ENCODE peak calls at places on chromosomes 12 and 14, in eight cellular contexts. One of them, this sample, is unnamed.

GRCh38 chr12:118107694-118108093 is 3.9 kb upstream of the VSIG10 start:
- DNase-seq in heart left ventricle: no peak
- DNase-seq in HCT116: no peak
- DNase-seq in kidney epithelial cell: no peak
- DNase-seq in mesenchymal stem cell: no peak
- DNase-seq in retinal pigment epithelial cell: no peak
- DNase-seq in suprapubic skin: no peak
- DNase-seq in tibial artery: no peak
- DNase-seq in this sample: no peak

GRCh38 chr14:68182492-68182891 is 362.9 kb downstream of the RAD51B start:
- DNase-seq in heart left ventricle: no peak
- DNase-seq in HCT116: no peak
- DNase-seq in kidney epithelial cell: no peak
- DNase-seq in mesenchymal stem cell: no peak
- DNase-seq in retinal pigment epithelial cell: no peak
- DNase-seq in suprapubic skin: no peak
- DNase-seq in tibial artery: no peak
- DNase-seq in this sample: no peak

GRCh38 chr12:45729233-45730115 is at the start of gene ARID2:
- DNase-seq in heart left ventricle: peak
- DNase-seq in HCT116: peak
- DNase-seq in kidney epithelial cell: no peak
- DNase-seq in mesenchymal stem cell: peak
- DNase-seq in retinal pigment epithelial cell: no peak
- DNase-seq in suprapubic skin: peak
- DNase-seq in tibial artery: peak
- DNase-seq in this sample: peak

GRCh38 chr12:105444809-105445102 is 114.3 kb downstream of the C12orf75 start:
- DNase-seq in heart left ventricle: no peak
- DNase-seq in HCT116: no peak
- DNase-seq in kidney epithelial cell: no peak
- DNase-seq in mesenchymal stem cell: no peak
- DNase-seq in retinal pigment epithelial cell: no peak
- DNase-seq in suprapubic skin: no peak
- DNase-seq in tibial artery: no peak
- DNase-seq in this sample: no peak

GRCh38 chr12:95978351-95978750 is 17.8 kb downstream of the HAL start:
- DNase-seq in heart left ventricle: no peak
- DNase-seq in HCT116: no peak
- DNase-seq in kidney epithelial cell: no peak
- DNase-seq in mesenchymal stem cell: no peak
- DNase-seq in retinal pigment epithelial cell: no peak
- DNase-seq in suprapubic skin: no peak
- DNase-seq in tibial artery: no peak
- DNase-seq in this sample: no peak

GRCh38 chr12:65522956-65523857 is 244.7 kb downstream of the MSRB3 start:
- DNase-seq in heart left ventricle: no peak
- DNase-seq in HCT116: no peak
- DNase-seq in kidney epithelial cell: no peak
- DNase-seq in mesenchymal stem cell: peak
- DNase-seq in retinal pigment epithelial cell: no peak
- DNase-seq in suprapubic skin: no peak
- DNase-seq in tibial artery: no peak
- DNase-seq in this sample: no peak

GRCh38 chr12:38875571-38876228 is 29.7 kb downstream of the CPNE8 start:
- DNase-seq in heart left ventricle: no peak
- DNase-seq in HCT116: no peak
- DNase-seq in kidney epithelial cell: no peak
- DNase-seq in mesenchymal stem cell: no peak
- DNase-seq in retinal pigment epithelial cell: no peak
- DNase-seq in suprapubic skin: no peak
- DNase-seq in tibial artery: no peak
- DNase-seq in this sample: no peak

GRCh38 chr12:4303750-4304149 is 17.3 kb upstream of the TIGAR start:
- DNase-seq in heart left ventricle: no peak
- DNase-seq in HCT116: no peak
- DNase-seq in kidney epithelial cell: no peak
- DNase-seq in mesenchymal stem cell: no peak
- DNase-seq in retinal pigment epithelial cell: no peak
- DNase-seq in suprapubic skin: no peak
- DNase-seq in tibial artery: no peak
- DNase-seq in this sample: no peak

GRCh38 chr12:72872986-72873385 is 600.8 kb downstream of the TRHDE start:
- DNase-seq in heart left ventricle: no peak
- DNase-seq in HCT116: no peak
- DNase-seq in kidney epithelial cell: no peak
- DNase-seq in mesenchymal stem cell: no peak
- DNase-seq in retinal pigment epithelial cell: no peak
- DNase-seq in suprapubic skin: no peak
- DNase-seq in tibial artery: no peak
- DNase-seq in this sample: no peak

GRCh38 chr14:95452176-95452889 is 64.1 kb downstream of the SYNE3 start:
- DNase-seq in heart left ventricle: no peak
- DNase-seq in HCT116: no peak
- DNase-seq in kidney epithelial cell: no peak
- DNase-seq in mesenchymal stem cell: peak
- DNase-seq in retinal pigment epithelial cell: no peak
- DNase-seq in suprapubic skin: no peak
- DNase-seq in tibial artery: no peak
- DNase-seq in this sample: peak

GRCh38 chr12:68785823-68786222 is 22.2 kb upstream of the MDM2 start:
- DNase-seq in heart left ventricle: no peak
- DNase-seq in HCT116: no peak
- DNase-seq in kidney epithelial cell: no peak
- DNase-seq in mesenchymal stem cell: no peak
- DNase-seq in retinal pigment epithelial cell: no peak
- DNase-seq in suprapubic skin: no peak
- DNase-seq in tibial artery: no peak
- DNase-seq in this sample: no peak

GRCh38 chr14:102910442-102910841 is 12.0 kb upstream of the AMN start:
- DNase-seq in heart left ventricle: no peak
- DNase-seq in HCT116: no peak
- DNase-seq in kidney epithelial cell: no peak
- DNase-seq in mesenchymal stem cell: no peak
- DNase-seq in retinal pigment epithelial cell: no peak
- DNase-seq in suprapubic skin: no peak
- DNase-seq in tibial artery: no peak
- DNase-seq in this sample: peak

GRCh38 chr12:13452955-13453570 is 256.5 kb downstream of the EMP1 start:
- DNase-seq in heart left ventricle: no peak
- DNase-seq in HCT116: no peak
- DNase-seq in kidney epithelial cell: no peak
- DNase-seq in mesenchymal stem cell: no peak
- DNase-seq in retinal pigment epithelial cell: no peak
- DNase-seq in suprapubic skin: no peak
- DNase-seq in tibial artery: no peak
- DNase-seq in this sample: no peak

GRCh38 chr14:100807496-100807895 is 18.4 kb upstream of the MEG3 start:
- DNase-seq in heart left ventricle: peak
- DNase-seq in HCT116: no peak
- DNase-seq in kidney epithelial cell: no peak
- DNase-seq in mesenchymal stem cell: no peak
- DNase-seq in retinal pigment epithelial cell: no peak
- DNase-seq in suprapubic skin: no peak
- DNase-seq in tibial artery: no peak
- DNase-seq in this sample: no peak

GRCh38 chr12:40286583-40286982 is 61.8 kb downstream of the LRRK2 start:
- DNase-seq in heart left ventricle: no peak
- DNase-seq in HCT116: no peak
- DNase-seq in kidney epithelial cell: no peak
- DNase-seq in mesenchymal stem cell: no peak
- DNase-seq in retinal pigment epithelial cell: no peak
- DNase-seq in suprapubic skin: no peak
- DNase-seq in tibial artery: no peak
- DNase-seq in this sample: no peak

GRCh38 chr12:24470050-24470449 is 478.9 kb downstream of the BCAT1 start:
- DNase-seq in heart left ventricle: no peak
- DNase-seq in HCT116: no peak
- DNase-seq in kidney epithelial cell: no peak
- DNase-seq in mesenchymal stem cell: peak
- DNase-seq in retinal pigment epithelial cell: no peak
- DNase-seq in suprapubic skin: no peak
- DNase-seq in tibial artery: no peak
- DNase-seq in this sample: no peak

GRCh38 chr12:54021006-54021405 is 7.2 kb upstream of the HOXC6 start:
- DNase-seq in heart left ventricle: no peak
- DNase-seq in HCT116: no peak
- DNase-seq in kidney epithelial cell: no peak
- DNase-seq in mesenchymal stem cell: peak
- DNase-seq in retinal pigment epithelial cell: no peak
- DNase-seq in suprapubic skin: no peak
- DNase-seq in tibial artery: no peak
- DNase-seq in this sample: no peak
- H3K4me3 ChIP-seq in heart left ventricle: no peak
- H3K4me3 ChIP-seq in HCT116: no peak
- H3K4me3 ChIP-seq in kidney epithelial cell: no peak
- H3K4me3 ChIP-seq in mesenchymal stem cell: peak
- H3K4me3 ChIP-seq in retinal pigment epithelial cell: no peak
- H3K4me3 ChIP-seq in suprapubic skin: peak
- H3K4me3 ChIP-seq in tibial artery: peak
- H3K4me3 ChIP-seq in this sample: no peak

GRCh38 chr12:53751336-53752191 is at the start of gene CISTR:
- DNase-seq in heart left ventricle: no peak
- DNase-seq in HCT116: no peak
- DNase-seq in kidney epithelial cell: no peak
- DNase-seq in mesenchymal stem cell: peak
- DNase-seq in retinal pigment epithelial cell: no peak
- DNase-seq in suprapubic skin: no peak
- DNase-seq in tibial artery: no peak
- DNase-seq in this sample: peak
- H3K4me3 ChIP-seq in heart left ventricle: peak
- H3K4me3 ChIP-seq in HCT116: no peak
- H3K4me3 ChIP-seq in kidney epithelial cell: peak
- H3K4me3 ChIP-seq in mesenchymal stem cell: peak
- H3K4me3 ChIP-seq in retinal pigment epithelial cell: peak
- H3K4me3 ChIP-seq in suprapubic skin: peak
- H3K4me3 ChIP-seq in tibial artery: peak
- H3K4me3 ChIP-seq in this sample: peak

GRCh38 chr12:122880155-122880605 is 15.7 kb downstream of the VPS37B start:
- DNase-seq in heart left ventricle: no peak
- DNase-seq in HCT116: no peak
- DNase-seq in kidney epithelial cell: no peak
- DNase-seq in mesenchymal stem cell: peak
- DNase-seq in retinal pigment epithelial cell: no peak
- DNase-seq in suprapubic skin: no peak
- DNase-seq in tibial artery: no peak
- DNase-seq in this sample: no peak

GRCh38 chr12:122882908-122883563 is 12.9 kb downstream of the VPS37B start:
- DNase-seq in heart left ventricle: no peak
- DNase-seq in HCT116: no peak
- DNase-seq in kidney epithelial cell: no peak
- DNase-seq in mesenchymal stem cell: no peak
- DNase-seq in retinal pigment epithelial cell: no peak
- DNase-seq in suprapubic skin: no peak
- DNase-seq in tibial artery: no peak
- DNase-seq in this sample: no peak

GRCh38 chr12:122878780-122879612 is 16.9 kb downstream of the VPS37B start:
- DNase-seq in heart left ventricle: no peak
- DNase-seq in HCT116: no peak
- DNase-seq in kidney epithelial cell: no peak
- DNase-seq in mesenchymal stem cell: no peak
- DNase-seq in retinal pigment epithelial cell: no peak
- DNase-seq in suprapubic skin: no peak
- DNase-seq in tibial artery: no peak
- DNase-seq in this sample: no peak

GRCh38 chr12:122884091-122884826 is 11.7 kb downstream of the VPS37B start:
- DNase-seq in heart left ventricle: no peak
- DNase-seq in HCT116: no peak
- DNase-seq in kidney epithelial cell: no peak
- DNase-seq in mesenchymal stem cell: no peak
- DNase-seq in retinal pigment epithelial cell: no peak
- DNase-seq in suprapubic skin: no peak
- DNase-seq in tibial artery: no peak
- DNase-seq in this sample: no peak

GRCh38 chr12:122880668-122881067 is 15.3 kb downstream of the VPS37B start:
- DNase-seq in heart left ventricle: no peak
- DNase-seq in HCT116: no peak
- DNase-seq in kidney epithelial cell: peak
- DNase-seq in mesenchymal stem cell: no peak
- DNase-seq in retinal pigment epithelial cell: no peak
- DNase-seq in suprapubic skin: no peak
- DNase-seq in tibial artery: no peak
- DNase-seq in this sample: peak
- H3K4me3 ChIP-seq in heart left ventricle: no peak
- H3K4me3 ChIP-seq in HCT116: no peak
- H3K4me3 ChIP-seq in kidney epithelial cell: no peak
- H3K4me3 ChIP-seq in mesenchymal stem cell: peak
- H3K4me3 ChIP-seq in retinal pigment epithelial cell: no peak
- H3K4me3 ChIP-seq in suprapubic skin: no peak
- H3K4me3 ChIP-seq in tibial artery: no peak
- H3K4me3 ChIP-seq in this sample: no peak

DNA sequence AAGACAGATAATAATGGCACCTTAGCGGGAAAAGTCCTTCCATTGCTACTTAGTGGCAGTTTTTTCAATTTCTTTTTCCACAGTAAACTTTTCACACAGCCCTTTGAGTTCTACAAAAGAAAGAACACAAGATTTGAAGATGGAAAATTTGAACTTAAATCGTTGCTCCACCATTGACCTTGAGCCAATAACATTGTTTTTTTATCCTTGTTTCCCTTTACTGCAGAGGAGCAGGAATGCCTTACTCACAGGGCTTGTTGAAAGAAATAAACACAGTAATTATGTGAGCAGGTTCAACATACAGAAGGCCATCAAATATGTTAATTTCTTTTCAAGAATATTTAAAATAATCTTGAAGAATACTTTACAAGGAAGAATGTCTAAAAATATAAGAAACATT is 181.5 kb upstream of the KRR1 start:
- DNase-seq in heart left ventricle: no peak
- DNase-seq in HCT116: no peak
- DNase-seq in kidney epithelial cell: no peak
- DNase-seq in mesenchymal stem cell: peak
- DNase-seq in retinal pigment epithelial cell: no peak
- DNase-seq in suprapubic skin: no peak
- DNase-seq in tibial artery: no peak
- DNase-seq in this sample: no peak
- H3K4me3 ChIP-seq in heart left ventricle: no peak
- H3K4me3 ChIP-seq in HCT116: no peak
- H3K4me3 ChIP-seq in kidney epithelial cell: no peak
- H3K4me3 ChIP-seq in mesenchymal stem cell: no peak
- H3K4me3 ChIP-seq in retinal pigment epithelial cell: no peak
- H3K4me3 ChIP-seq in suprapubic skin: no peak
- H3K4me3 ChIP-seq in tibial artery: no peak
- H3K4me3 ChIP-seq in this sample: no peak

DNA sequence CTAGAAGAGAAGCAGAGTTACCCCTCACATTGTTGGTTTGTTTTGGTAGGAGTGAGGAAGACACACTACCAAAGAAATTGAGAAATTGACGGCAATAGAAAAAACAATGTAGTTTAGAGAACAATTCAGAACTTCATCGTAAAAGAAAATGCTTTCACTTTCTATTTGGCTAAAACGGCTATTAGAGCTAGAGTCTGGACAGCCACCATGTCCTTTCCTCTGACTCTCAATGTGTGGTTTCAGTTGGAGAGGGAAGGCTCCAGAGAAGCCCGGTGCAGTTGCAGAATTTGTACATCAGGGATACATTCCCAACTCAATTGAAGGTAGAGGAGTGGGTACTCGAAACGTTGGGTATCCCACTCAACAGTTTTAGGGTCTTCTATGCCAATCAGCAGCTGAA is 535.3 kb downstream of the GALC start:
- DNase-seq in heart left ventricle: no peak
- DNase-seq in HCT116: no peak
- DNase-seq in kidney epithelial cell: no peak
- DNase-seq in mesenchymal stem cell: peak
- DNase-seq in retinal pigment epithelial cell: no peak
- DNase-seq in suprapubic skin: no peak
- DNase-seq in tibial artery: no peak
- DNase-seq in this sample: no peak
- H3K4me3 ChIP-seq in heart left ventricle: no peak
- H3K4me3 ChIP-seq in HCT116: no peak
- H3K4me3 ChIP-seq in kidney epithelial cell: no peak
- H3K4me3 ChIP-seq in mesenchymal stem cell: peak
- H3K4me3 ChIP-seq in retinal pigment epithelial cell: no peak
- H3K4me3 ChIP-seq in suprapubic skin: no peak
- H3K4me3 ChIP-seq in tibial artery: no peak
- H3K4me3 ChIP-seq in this sample: no peak

This sample was measured in H7.